ENCODE peak calls at places on chromosomes 2 and 18, in ten cellular contexts. B, A, G, L, N, Q, K, I, R and X are unnamed samples. For H3K4me1, the result is how much of the 10 kb centered on the place peaks cover.

GRCh38 chr2:63862802-63863201 is 21.1 kb downstream of the UGP2 start:
- DNase-seq in B (peak), A (peak), G (peak), L (no peak), N (no peak), Q (peak), K (no peak), I (no peak), R (no peak), X (no peak)

GRCh38 chr2:55887906-55888625 is 35.5 kb downstream of the EFEMP1 start:
- DNase-seq in B (peak), A (peak), G (no peak), L (no peak), N (no peak), Q (peak), K (no peak), I (peak), R (peak), X (no peak)

GRCh38 chr2:173217106-173217840 is 137.4 kb upstream of the CDCA7 start:
- DNase-seq in B (peak), A (peak), G (no peak), L (peak), N (no peak), Q (no peak), K (no peak), I (no peak), R (no peak), X (no peak)

GRCh38 chr2:38262514-38262871 is 114.6 kb downstream of the ATL2 start:
- DNase-seq in B (no peak), A (no peak), G (no peak), L (no peak), N (no peak), Q (no peak), K (no peak), I (no peak), R (no peak), X (no peak)

GRCh38 chr2:202831241-202831997 is 40.1 kb downstream of the ICA1L start:
- DNase-seq in B (peak), A (peak), G (peak), L (no peak), N (no peak), Q (peak), K (no peak), I (peak), R (no peak), X (no peak)

GRCh38 chr2:203327582-203327917 is 644 bp upstream of the ABI2 start:
- DNase-seq in B (no peak), A (no peak), G (no peak), L (no peak), N (no peak), Q (no peak), K (no peak), I (no peak), R (no peak), X (no peak)

GRCh38 chr2:127623388-127624320 is 22.3 kb upstream of the GPR17 start:
- DNase-seq in B (peak), A (peak), G (no peak), L (peak), N (no peak), Q (peak), K (peak), I (no peak), R (no peak), X (no peak)

GRCh38 chr2:221502270-221502973 is 69.7 kb downstream of the EPHA4 start:
- DNase-seq in B (peak), A (peak), G (no peak), L (no peak), N (no peak), Q (peak), K (no peak), I (peak), R (no peak), X (no peak)

GRCh38 chr2:167492486-167492885 is 604.2 kb downstream of the XIRP2 start:
- DNase-seq in B (peak), A (peak), G (no peak), L (no peak), N (no peak), Q (no peak), K (no peak), I (no peak), R (no peak), X (no peak)

GRCh38 chr2:16261071-16261470 is 320.7 kb downstream of the MYCN start:
- DNase-seq in B (no peak), A (no peak), G (no peak), L (no peak), N (no peak), Q (no peak), K (no peak), I (no peak), R (no peak), X (no peak)

GRCh38 chr2:184577741-184578140 is 20.6 kb upstream of the ZNF804A start:
- DNase-seq in B (no peak), A (no peak), G (no peak), L (no peak), N (no peak), Q (no peak), K (no peak), I (no peak), R (no peak), X (no peak)

GRCh38 chr2:219706823-219707281 is 79.4 kb downstream of the SLC4A3 start:
- DNase-seq in B (peak), A (peak), G (no peak), L (no peak), N (no peak), Q (peak), K (no peak), I (no peak), R (no peak), X (no peak)

GRCh38 chr2:231238694-231239093 is 40.3 kb downstream of the ARMC9 start:
- DNase-seq in B (no peak), A (no peak), G (no peak), L (no peak), N (no peak), Q (no peak), K (no peak), I (no peak), R (no peak), X (no peak)

GRCh38 chr2:206611191-206611590 is 31.1 kb upstream of the FAM237A start:
- DNase-seq in B (no peak), A (no peak), G (no peak), L (no peak), N (no peak), Q (peak), K (no peak), I (no peak), R (no peak), X (no peak)

GRCh38 chr2:222239091-222239490 is 59.7 kb downstream of the PAX3 start:
- DNase-seq in B (no peak), A (no peak), G (no peak), L (no peak), N (no peak), Q (no peak), K (no peak), I (no peak), R (no peak), X (no peak)

GRCh38 chr18:36628435-36629094 is 200.2 kb downstream of the TPGS2 start:
- DNase-seq in B (peak), A (peak), G (peak), L (no peak), N (no peak), Q (no peak), K (no peak), I (no peak), R (no peak), X (no peak)

GRCh38 chr2:9941196-9941995 is 10.1 kb upstream of the GRHL1 start:
- DNase-seq in B (peak), A (peak), G (peak), L (no peak), N (no peak), Q (peak), K (no peak), I (no peak), R (no peak), X (no peak)

GRCh38 chr18:39799010-39799409 is 2156.0 kb upstream of the PIK3C3 start:
- DNase-seq in B (no peak), A (no peak), G (peak), L (no peak), N (no peak), Q (peak), K (no peak), I (peak), R (no peak), X (no peak)

GRCh38 chr18:46452820-46453219 is 204.2 kb downstream of the LOXHD1 start:
- DNase-seq in B (peak), A (peak), G (no peak), L (no peak), N (no peak), Q (peak), K (no peak), I (no peak), R (no peak), X (no peak)

GRCh38 chr2:65360441-65360840 is 72.0 kb downstream of the SPRED2 start:
- DNase-seq in B (no peak), A (no peak), G (no peak), L (no peak), N (no peak), Q (no peak), K (no peak), I (no peak), R (no peak), X (no peak)
- H3K4me1 ChIP-seq in B (under half), A (under half), G (under half), L (under half), N (under half), Q (under half), K (under half), I (under half), R (under half), X (under half)

GRCh38 chr18:32425466-32425865 is 45.2 kb downstream of the GAREM1 start:
- DNase-seq in B (peak), A (peak), G (peak), L (no peak), N (no peak), Q (peak), K (no peak), I (peak), R (no peak), X (no peak)
- H3K27ac ChIP-seq in B (no peak), A (no peak), G (peak), L (peak), N (no peak), Q (no peak), K (no peak), I (no peak), R (no peak), X (peak)

GRCh38 chr18:55464581-55464980 is 123.4 kb downstream of the TCF4 start:
- DNase-seq in B (no peak), A (peak), G (no peak), L (no peak), N (no peak), Q (no peak), K (no peak), I (no peak), R (no peak), X (no peak)

GRCh38 chr18:55466789-55467188 is 121.2 kb downstream of the TCF4 start:
- DNase-seq in B (no peak), A (no peak), G (no peak), L (no peak), N (no peak), Q (no peak), K (no peak), I (no peak), R (no peak), X (no peak)

GRCh38 chr18:55461843-55462242 is 126.1 kb downstream of the TCF4 start:
- DNase-seq in B (no peak), A (no peak), G (no peak), L (no peak), N (no peak), Q (no peak), K (no peak), I (no peak), R (no peak), X (no peak)

GRCh38 chr18:55462652-55463051 is 125.3 kb downstream of the TCF4 start:
- DNase-seq in B (no peak), A (no peak), G (no peak), L (no peak), N (no peak), Q (no peak), K (no peak), I (no peak), R (no peak), X (no peak)

GRCh38 chr18:55465313-55465712 is 122.7 kb downstream of the TCF4 start:
- DNase-seq in B (no peak), A (no peak), G (no peak), L (no peak), N (no peak), Q (no peak), K (no peak), I (no peak), R (no peak), X (no peak)
- TF ChIP-seq CTCF in B (no peak), A (no peak), G (no peak), L (no peak), N (no peak), Q (no peak), K (no peak), I (no peak), R (no peak), X (no peak)

GRCh38 chr2:26043109-26043508 is 9.2 kb downstream of the RAB10 start:
- DNase-seq in B (no peak), A (no peak), G (no peak), L (no peak), N (no peak), Q (no peak), K (no peak), I (no peak), R (no peak), X (peak)

GRCh38 chr2:26035110-26035728 is 1.3 kb downstream of the RAB10 start:
- DNase-seq in B (peak), A (no peak), G (no peak), L (no peak), N (no peak), Q (peak), K (no peak), I (peak), R (no peak), X (peak)

GRCh38 chr2:26043862-26044736 is 10.2 kb downstream of the RAB10 start:
- DNase-seq in B (no peak), A (peak), G (peak), L (no peak), N (no peak), Q (no peak), K (no peak), I (peak), R (peak), X (peak)

GRCh38 chr2:26034597-26035067 is 748 bp downstream of the RAB10 start:
- DNase-seq in B (peak), A (peak), G (no peak), L (no peak), N (no peak), Q (peak), K (no peak), I (peak), R (no peak), X (no peak)

DNA sequence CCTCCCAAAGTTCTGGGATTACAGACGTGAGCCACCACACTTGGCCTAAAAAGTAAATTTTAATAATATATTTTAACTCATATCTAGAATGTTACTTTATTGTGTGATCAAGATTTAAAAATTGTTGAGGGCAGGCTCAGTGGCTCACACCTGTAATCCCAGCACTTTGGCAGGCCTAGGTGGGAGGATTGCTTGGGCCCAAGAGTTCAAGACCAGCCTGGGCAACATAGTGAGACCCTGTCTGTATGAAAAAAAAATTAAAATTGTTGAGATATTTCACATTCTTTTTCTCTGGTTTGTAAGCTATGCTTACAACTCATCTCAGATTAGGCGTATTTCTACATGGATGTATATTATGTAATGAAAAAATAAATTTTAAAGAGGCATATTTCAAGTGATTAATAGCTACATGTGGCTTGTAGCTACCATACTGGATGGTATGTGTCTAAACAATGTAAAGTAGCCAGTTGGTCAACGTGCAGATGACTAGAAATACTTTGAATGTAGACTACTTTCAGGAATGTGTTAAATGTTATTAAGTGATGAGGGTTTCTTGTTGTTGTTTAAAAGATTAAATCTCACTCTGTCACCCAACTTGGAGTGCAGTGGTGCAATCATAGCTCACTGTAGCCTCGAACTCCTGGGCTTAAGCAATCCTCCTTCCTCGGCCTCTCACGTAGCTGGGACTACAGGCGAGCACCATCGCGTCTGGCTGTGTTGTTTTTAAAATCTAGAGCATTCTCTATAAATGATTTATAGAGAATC is 5.9 kb downstream of the RAB10 start:
- DNase-seq in B (no peak), A (peak), G (no peak), L (no peak), N (no peak), Q (no peak), K (no peak), I (no peak), R (no peak), X (no peak)
- H3K4me1 ChIP-seq in B (under half), A (under half), G (under half), L (under half), N (under half), Q (under half), K (half or more), I (under half), R (half or more), X (half or more)